ENCODE peak calls at places on chromosomes 1 and 21, in eight cellular contexts. P is pancreas, I is nephron progenitor cell, S is WTC11, R is ovary, D is endodermal cell, C is stomach, E is coronary artery. Y is an unnamed sample.

GRCh38 chr21:20739421-20739820 is 258.8 kb upstream of the NCAM2 start:
- DNase-seq in D (peak; percentile 75), R (no peak), S (peak; percentile 34), P (no peak), E (no peak), I (no peak), C (no peak), Y (no peak)

GRCh38 chr1:2797741-2798016 is 3.8 kb downstream of the TTC34 start:
- DNase-seq in I (no peak), S (no peak), D (no peak), R (no peak), E (no peak), C (no peak), P (no peak), Y (no peak)

GRCh38 chr1:58468612-58469493 is 77.7 kb downstream of the OMA1 start:
- DNase-seq in P (no peak), D (no peak), I (no peak), C (no peak), S (no peak), E (no peak), R (no peak), Y (no peak)

GRCh38 chr1:7847599-7847998 is 5.3 kb downstream of the UTS2 start:
- DNase-seq in S (no peak), D (no peak), C (no peak), I (no peak), P (no peak), E (no peak), R (no peak), Y (no peak)

GRCh38 chr1:99645699-99646531 is at the start of gene PALMD:
- DNase-seq in I (peak; percentile 34), P (peak; percentile 58), E (no peak), C (peak; percentile 51), R (peak; percentile 35), S (peak; percentile 15), D (peak; percentile 65), Y (no peak)

GRCh38 chr1:36203554-36204346 is 20.5 kb upstream of the THRAP3 start:
- DNase-seq in D (peak; percentile 67), C (peak; percentile 65), P (no peak), S (no peak), E (peak; percentile 91), R (peak; percentile 60), I (no peak), Y (peak; percentile 67)

GRCh38 chr1:64328195-64328594 is 124.8 kb downstream of the UBE2U start:
- DNase-seq in I (no peak), R (no peak), E (no peak), S (no peak), D (no peak), P (no peak), C (no peak), Y (no peak)

GRCh38 chr1:98103617-98104284 is 182.9 kb upstream of the DPYD start:
- DNase-seq in R (no peak), E (no peak), P (no peak), S (no peak), I (no peak), C (no peak), D (no peak), Y (no peak)

GRCh38 chr1:15578921-15579682 is 5.7 kb downstream of the AGMAT start:
- DNase-seq in R (no peak), E (no peak), D (no peak), P (no peak), I (no peak), C (no peak), S (no peak), Y (no peak)

GRCh38 chr1:226953175-226953800 is 13.2 kb downstream of the COQ8A start:
- DNase-seq in I (no peak), E (peak; percentile 53), C (no peak), P (no peak), S (no peak), R (no peak), D (peak; percentile 40), Y (no peak)

GRCh38 chr21:16534408-16535099 is 804.8 kb downstream of the USP25 start:
- DNase-seq in P (peak; percentile 56), C (peak; percentile 29), I (no peak), R (peak; percentile 92), E (peak; percentile 87), D (no peak), S (no peak), Y (peak; percentile 55)

GRCh38 chr1:62448221-62448933 is 11.5 kb downstream of the USP1 start:
- DNase-seq in D (no peak), C (no peak), P (no peak), E (no peak), S (no peak), R (no peak), I (no peak), Y (no peak)

GRCh38 chr1:146031476-146031875 is 9.9 kb upstream of the HJV start:
- DNase-seq in P (no peak), S (no peak), C (no peak), R (no peak), E (no peak), I (no peak), D (no peak), Y (no peak)

GRCh38 chr1:146034976-146035469 is 13.5 kb upstream of the HJV start:
- DNase-seq in I (no peak), C (no peak), S (no peak), R (no peak), D (peak; percentile 57), P (no peak), E (no peak), Y (no peak)

GRCh38 chr1:146029097-146029496 is 7.6 kb upstream of the HJV start:
- DNase-seq in D (no peak), R (no peak), P (no peak), E (no peak), I (no peak), C (no peak), S (no peak), Y (no peak)

GRCh38 chr1:146036241-146036989 is 14.9 kb upstream of the HJV start:
- DNase-seq in C (no peak), I (no peak), E (no peak), D (no peak), R (no peak), P (no peak), S (no peak), Y (no peak)

DNA sequence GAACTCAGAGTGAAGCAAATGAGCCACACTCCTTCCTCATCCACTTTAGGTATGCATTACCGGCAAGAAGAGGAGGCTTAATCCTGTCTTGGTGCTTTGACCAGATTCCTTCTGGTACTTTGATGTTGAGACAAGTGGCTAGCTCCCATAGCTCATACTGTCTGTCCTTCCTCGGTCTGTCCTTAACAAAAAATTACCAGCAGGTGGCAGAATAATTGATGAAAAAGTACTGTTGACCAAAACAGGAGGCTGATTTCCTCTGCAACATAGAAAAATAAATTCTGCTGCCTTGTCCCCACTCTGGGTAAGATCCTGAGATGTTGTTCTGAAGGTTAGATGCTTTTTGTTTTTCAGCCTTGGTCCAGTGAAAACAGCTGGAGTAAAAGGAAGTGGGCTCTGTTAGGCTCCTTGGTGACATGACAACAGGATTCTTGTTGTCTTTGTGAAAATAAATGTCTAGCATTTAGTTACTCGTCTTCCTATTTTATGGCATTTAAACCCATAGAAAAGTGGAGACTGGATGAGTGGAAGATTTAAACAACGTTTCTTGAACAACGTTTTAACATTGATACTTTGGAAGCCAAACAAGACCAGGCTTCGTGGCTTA is 11.2 kb upstream of the HJV start:
- DNase-seq in E (no peak), S (no peak), P (no peak), R (no peak), D (no peak), I (no peak), C (no peak), Y (no peak)
- TF ChIP-seq CTCF in E (no peak), S (no peak), P (no peak), R (no peak), D (peak; percentile 64), I (peak; percentile 39), C (peak; percentile 45), Y (peak; percentile 37)

DNA sequence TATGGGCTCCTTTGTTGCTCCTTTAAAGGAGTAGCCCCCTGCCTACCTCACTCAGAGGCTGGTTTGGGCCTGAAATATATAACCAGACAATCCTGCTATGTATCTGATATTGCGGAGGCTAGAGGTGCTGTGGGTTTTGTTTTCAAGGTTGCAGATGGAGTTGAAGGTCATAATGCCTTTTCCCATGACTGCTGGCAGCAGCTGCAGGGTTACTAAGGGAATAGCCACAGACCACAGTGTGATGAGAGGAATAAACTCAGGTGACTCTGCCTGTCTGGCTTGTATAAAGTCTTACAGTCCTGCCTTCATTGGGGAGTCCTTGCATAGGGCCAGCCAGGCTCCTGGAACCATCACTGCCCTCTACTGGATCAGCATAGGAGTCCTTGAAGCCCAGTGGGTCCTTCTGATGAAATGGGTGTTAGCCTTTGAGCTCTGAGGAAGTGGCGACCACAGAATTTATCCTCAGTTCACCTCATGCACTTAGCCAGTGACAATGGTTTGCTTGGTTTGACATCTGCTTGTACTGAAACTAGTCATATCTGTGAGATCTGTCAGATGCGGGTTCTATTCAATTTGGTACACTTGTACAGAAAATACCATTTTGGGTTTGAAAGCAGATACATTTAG is 174.4 kb upstream of the HMCN1 start:
- DNase-seq in P (no peak), R (no peak), I (no peak), E (no peak), D (peak; percentile 83), S (peak; percentile 58), C (peak; percentile 67), Y (peak; percentile 37)
- TF ChIP-seq CTCF in P (no peak), R (no peak), I (no peak), E (no peak), D (peak; percentile 83), S (no peak), C (peak; percentile 26), Y (peak; percentile 7)

DNA sequence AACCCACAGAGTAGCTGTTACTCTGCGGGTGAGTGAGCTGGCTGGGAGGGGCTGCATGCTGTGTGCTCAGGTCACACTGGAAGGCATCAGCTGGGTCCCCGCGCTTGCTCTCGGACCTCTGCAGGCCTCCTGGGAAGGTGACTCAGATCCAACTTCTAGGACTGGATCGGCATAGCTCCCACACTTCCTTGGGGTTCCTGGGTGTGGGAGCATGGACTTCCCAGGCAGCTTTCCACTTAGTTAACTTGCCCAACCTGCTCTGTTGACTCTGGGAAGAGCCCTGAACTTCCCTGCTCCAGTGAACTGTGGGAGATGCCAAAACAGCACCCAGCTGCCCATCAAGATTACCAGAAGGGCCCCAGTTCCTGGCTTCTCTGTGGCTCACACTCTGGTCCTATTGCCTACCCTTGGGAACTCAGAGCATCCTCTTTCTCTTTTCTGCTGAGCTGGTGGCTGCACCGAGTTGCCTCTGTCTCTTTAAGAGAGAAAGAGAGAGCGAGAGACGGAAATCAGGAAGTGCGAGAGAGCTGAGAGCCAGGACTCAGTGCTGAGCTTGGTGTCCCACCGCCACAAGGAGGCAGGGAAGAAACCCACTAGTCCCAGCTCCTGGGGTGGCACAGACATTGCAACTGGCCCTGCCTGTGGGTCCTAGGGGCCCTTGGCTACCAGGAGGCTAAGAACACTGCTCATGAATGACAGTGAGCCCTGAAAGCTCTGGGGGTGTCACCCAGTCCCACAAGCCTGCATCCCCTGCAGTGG is at the start of gene IKBKE:
- DNase-seq in P (no peak), S (peak; percentile 41), C (peak; percentile 67), E (no peak), D (peak; percentile 88), R (no peak), I (peak; percentile 35), Y (peak; percentile 63)
- TF ChIP-seq CTCF in P (no peak), S (no peak), C (peak; percentile 30), E (no peak), D (peak; percentile 61), R (no peak), I (no peak), Y (no peak)

DNA sequence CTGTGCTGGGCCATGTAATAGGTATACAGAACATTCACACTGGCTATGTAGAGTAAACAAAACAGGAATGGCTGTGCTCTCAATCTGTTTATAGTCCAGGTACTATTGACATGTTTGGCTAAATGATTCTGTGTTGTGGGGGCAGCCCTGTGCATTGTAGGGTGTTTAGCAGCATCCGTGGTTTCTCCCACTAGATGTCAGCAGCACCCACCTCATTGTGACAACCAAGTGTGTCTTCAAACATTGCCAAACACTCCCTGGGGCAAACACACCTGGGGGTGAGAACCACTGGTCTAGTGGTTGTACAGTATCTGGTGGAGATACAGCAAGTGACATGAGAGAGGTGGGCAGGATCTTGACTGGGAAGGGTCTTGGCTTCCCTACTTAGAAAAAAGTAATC is 80.4 kb upstream of the SPATA6 start:
- DNase-seq in C (no peak), D (peak; percentile 70), I (no peak), E (no peak), P (no peak), S (peak; percentile 36), R (no peak), Y (no peak)
- TF ChIP-seq CTCF in C (no peak), D (peak; percentile 63), I (no peak), E (no peak), P (no peak), S (no peak), R (no peak), Y (no peak)

Y was measured in lung.